ENCODE peak calls at places on chromosomes 3 and 15, in nine cellular contexts. N, D, C, V, A, E, Q, H and Z are unnamed samples.
A peak's percentile ranks its signal among the peaks of the same experiment; 100 is the strongest.

GRCh38 chr3:45551214-45552010 is 43.1 kb upstream of the LIMD1 start:
- DNase-seq in H (peak; percentile 97), N (no peak), V (no peak), A (no peak), E (peak; percentile 95), D (peak; percentile 46), C (peak; percentile 73), Q (no peak), Z (no peak)

GRCh38 chr3:190444576-190445145 is 5.0 kb downstream of the TMEM207 start:
- DNase-seq in D (no peak), H (no peak), Q (no peak), E (no peak), C (no peak), A (no peak), V (no peak), N (no peak), Z (no peak)

GRCh38 chr3:126051741-126052140 is 32.2 kb downstream of the SLC41A3 start:
- DNase-seq in D (no peak), V (no peak), A (no peak), E (no peak), H (no peak), N (no peak), Q (peak; percentile 2), C (no peak), Z (no peak)

GRCh38 chr3:42552830-42553229 is 28.9 kb downstream of the SEC22C start:
- DNase-seq in Q (no peak), V (no peak), D (no peak), C (no peak), E (no peak), H (no peak), N (no peak), A (no peak), Z (no peak)

GRCh38 chr15:75904241-75904631 is 558 bp downstream of the FBXO22 start:
- DNase-seq in N (peak; percentile 37), Q (peak; percentile 72), E (peak; percentile 18), C (peak; percentile 47), D (no peak), V (peak; percentile 51), A (no peak), H (peak; percentile 14), Z (no peak)

GRCh38 chr15:55168350-55168974 is 28.3 kb downstream of the RSL24D1 start:
- DNase-seq in V (no peak), A (peak; percentile 12), D (peak; percentile 17), H (peak; percentile 81), Q (peak; percentile 76), N (peak; percentile 69), C (peak; percentile 68), E (peak; percentile 73), Z (peak; percentile 74)

GRCh38 chr3:170642882-170643601 is 57.2 kb upstream of the SLC7A14 start:
- DNase-seq in N (no peak), Q (no peak), E (no peak), C (no peak), H (no peak), V (no peak), A (no peak), D (no peak), Z (no peak)

GRCh38 chr3:171804618-171805389 is 5.5 kb downstream of the PLD1 start:
- DNase-seq in N (no peak), E (peak; percentile 29), C (no peak), H (no peak), Q (no peak), A (no peak), V (no peak), D (no peak), Z (no peak)

GRCh38 chr15:80585544-80586018 is 109.5 kb upstream of the ABHD17C start:
- DNase-seq in N (no peak), A (no peak), E (no peak), D (no peak), V (no peak), C (no peak), Q (no peak), H (no peak), Z (no peak)

GRCh38 chr15:80153900-80154299 is 1.1 kb downstream of the FAH start:
- DNase-seq in Q (no peak), C (no peak), A (no peak), V (no peak), H (no peak), N (no peak), E (peak; percentile 7), D (no peak), Z (no peak)

GRCh38 chr3:10248984-10249748 is 907 bp downstream of the TATDN2 start:
- DNase-seq in E (peak; percentile 41), N (peak; percentile 16), Q (peak; percentile 66), V (peak; percentile 56), C (peak; percentile 6), A (peak; percentile 34), D (no peak), H (peak; percentile 21), Z (no peak)

GRCh38 chr3:157626817-157627216 is 123.6 kb upstream of the VEPH1 start:
- DNase-seq in H (no peak), D (no peak), N (no peak), V (no peak), Q (no peak), E (no peak), C (no peak), A (no peak), Z (no peak)

GRCh38 chr3:196774191-196774820 is 34.6 kb downstream of the PAK2 start:
- DNase-seq in E (peak; percentile 57), A (no peak), N (no peak), Q (no peak), C (no peak), H (no peak), V (no peak), D (no peak), Z (no peak)

GRCh38 chr3:196684548-196685407 is 27.3 kb downstream of the CEP19 start:
- DNase-seq in H (peak; percentile 60), D (peak; percentile 37), N (peak; percentile 64), C (peak; percentile 68), A (peak; percentile 62), E (peak; percentile 32), V (peak; percentile 60), Q (peak; percentile 73), Z (peak; percentile 22)

GRCh38 chr3:139317660-139318430 is 26.0 kb upstream of the MRPS22 start:
- DNase-seq in V (no peak), A (no peak), H (peak; percentile 19), D (no peak), C (peak; percentile 72), Q (no peak), E (no peak), N (no peak), Z (no peak)

GRCh38 chr3:32856355-32856889 is 38.6 kb downstream of the TRIM71 start:
- DNase-seq in D (no peak), Q (no peak), E (peak; percentile 72), V (peak; percentile 69), A (no peak), N (no peak), H (no peak), C (no peak), Z (no peak)

GRCh38 chr3:12154151-12154550 is 4.6 kb downstream of the TIMP4 start:
- DNase-seq in Q (no peak), C (no peak), V (no peak), A (no peak), E (peak; percentile 12), D (no peak), H (no peak), N (no peak), Z (no peak)

GRCh38 chr3:50292159-50292923 is at the start of gene IFRD2:
- DNase-seq in A (peak; percentile 95), C (peak; percentile 98), Q (peak; percentile 96), N (peak; percentile 93), V (peak; percentile 99), E (peak; percentile 99), D (peak; percentile 96), H (peak; percentile 95), Z (peak; percentile 97)